ENCODE peak calls at places on chromosome 2, in six cellular contexts. X, U, F, T, H and W are unnamed samples.

GRCh38 chr2:201257381-201257940 is 2.9 kb upstream of the CASP8 start:
- DNase-seq in F (peak; percentile 31), T (peak; percentile 57), U (peak; percentile 42), H (no peak), X (peak; percentile 48), W (peak; percentile 57)

GRCh38 chr2:196170681-196171247 is 614 bp downstream of the STK17B start:
- DNase-seq in H (peak; percentile 69), X (peak; percentile 19), F (peak; percentile 45), U (peak; percentile 28), T (peak; percentile 30), W (peak; percentile 50)

GRCh38 chr2:137050949-137051348 is 285.6 kb downstream of the THSD7B start:
- DNase-seq in X (no peak), U (no peak), H (no peak), T (no peak), F (no peak), W (no peak)

GRCh38 chr2:203804070-203804469 is 63.5 kb upstream of the CTLA4 start:
- DNase-seq in H (peak; percentile 79), U (no peak), T (no peak), F (no peak), X (no peak), W (peak; percentile 72)

GRCh38 chr2:111116016-111116746 is 4.5 kb upstream of the BCL2L11 start:
- DNase-seq in F (no peak), X (no peak), H (no peak), T (peak; percentile 54), U (no peak), W (peak; percentile 78)

GRCh38 chr2:66470199-66470598 is 35.3 kb downstream of the MEIS1 start:
- DNase-seq in X (no peak), F (no peak), T (no peak), U (no peak), H (no peak), W (no peak)

GRCh38 chr2:241157841-241158545 is 7.7 kb downstream of the PPP1R7 start:
- DNase-seq in H (no peak), X (no peak), T (no peak), U (no peak), F (no peak), W (no peak)

GRCh38 chr2:192148620-192149321 is 46.0 kb downstream of the TMEFF2 start:
- DNase-seq in F (no peak), X (no peak), U (no peak), H (no peak), T (no peak), W (no peak)

GRCh38 chr2:195848119-195848899 is 191.3 kb downstream of the SLC39A10 start:
- DNase-seq in F (no peak), X (no peak), U (no peak), H (no peak), T (no peak), W (peak; percentile 11)

GRCh38 chr2:204437334-204437733 is 107.9 kb upstream of the PARD3B start:
- DNase-seq in H (no peak), F (no peak), U (no peak), X (no peak), T (no peak), W (no peak)

GRCh38 chr2:61562615-61563014 is 24.5 kb upstream of the XPO1 start:
- DNase-seq in T (no peak), F (no peak), U (no peak), H (no peak), X (no peak), W (no peak)

GRCh38 chr2:240457223-240458043 is 22.0 kb downstream of the GPC1 start:
- DNase-seq in X (no peak), H (no peak), T (no peak), F (peak; percentile 12), U (no peak), W (no peak)

GRCh38 chr2:235394278-235394828 is 99.5 kb upstream of the AGAP1 start:
- DNase-seq in T (no peak), F (no peak), U (no peak), X (no peak), H (no peak), W (no peak)

GRCh38 chr2:26946841-26947784 is 23.3 kb upstream of the MAPRE3 start:
- DNase-seq in F (peak; percentile 38), U (no peak), H (no peak), T (no peak), X (no peak), W (no peak)

GRCh38 chr2:240762249-240762648 is 57.8 kb downstream of the KIF1A start:
- DNase-seq in H (no peak), X (no peak), U (no peak), T (no peak), F (no peak), W (no peak)

GRCh38 chr2:134072973-134073490 is 180.8 kb upstream of the MGAT5 start:
- DNase-seq in F (no peak), U (no peak), T (no peak), X (no peak), H (no peak), W (no peak)

GRCh38 chr2:53403836-53404413 is 363.7 kb upstream of the CHAC2 start:
- DNase-seq in T (no peak), H (no peak), X (no peak), U (no peak), F (no peak), W (no peak)

GRCh38 chr2:131056204-131056975 is 36.9 kb downstream of the FAM168B start:
- DNase-seq in X (no peak), T (no peak), H (no peak), U (no peak), F (no peak), W (no peak)

GRCh38 chr2:237059155-237059875 is 26.4 kb upstream of the COPS8 start:
- DNase-seq in X (no peak), T (peak; percentile 79), F (no peak), H (no peak), U (no peak), W (peak; percentile 8)

GRCh38 chr2:28360742-28361293 is 31.8 kb upstream of the FOSL2 start:
- DNase-seq in H (no peak), T (no peak), U (no peak), X (no peak), F (peak; percentile 53), W (peak; percentile 55)

GRCh38 chr2:183532514-183532913 is 408.3 kb downstream of the NUP35 start:
- DNase-seq in X (no peak), T (no peak), F (no peak), U (no peak), H (no peak), W (no peak)

GRCh38 chr2:166862582-166863132 is 25.6 kb upstream of the XIRP2 start:
- DNase-seq in U (no peak), F (no peak), X (no peak), T (no peak), H (no peak), W (no peak)

GRCh38 chr2:40101076-40101688 is 322.1 kb upstream of the THUMPD2 start:
- DNase-seq in X (no peak), F (no peak), U (no peak), T (no peak), H (no peak), W (no peak)
- TF ChIP-seq CTCF in X (no peak), F (no peak), U (no peak), T (no peak), H (no peak), W (no peak)

GRCh38 chr2:55111230-55111569 is 60.9 kb upstream of the RTN4 start:
- DNase-seq in U (no peak), X (no peak), F (no peak), T (no peak), H (no peak), W (no peak)

GRCh38 chr2:55113976-55114564 is 63.8 kb upstream of the RTN4 start:
- DNase-seq in U (no peak), F (no peak), T (no peak), H (no peak), X (no peak), W (no peak)

GRCh38 chr2:55111570-55112228 is 61.4 kb upstream of the RTN4 start:
- DNase-seq in U (no peak), T (no peak), H (peak; percentile 94), F (peak; percentile 74), X (no peak), W (no peak)

GRCh38 chr2:55114597-55114996 is 64.3 kb upstream of the RTN4 start:
- DNase-seq in F (no peak), U (no peak), H (no peak), X (no peak), T (no peak), W (no peak)

DNA sequence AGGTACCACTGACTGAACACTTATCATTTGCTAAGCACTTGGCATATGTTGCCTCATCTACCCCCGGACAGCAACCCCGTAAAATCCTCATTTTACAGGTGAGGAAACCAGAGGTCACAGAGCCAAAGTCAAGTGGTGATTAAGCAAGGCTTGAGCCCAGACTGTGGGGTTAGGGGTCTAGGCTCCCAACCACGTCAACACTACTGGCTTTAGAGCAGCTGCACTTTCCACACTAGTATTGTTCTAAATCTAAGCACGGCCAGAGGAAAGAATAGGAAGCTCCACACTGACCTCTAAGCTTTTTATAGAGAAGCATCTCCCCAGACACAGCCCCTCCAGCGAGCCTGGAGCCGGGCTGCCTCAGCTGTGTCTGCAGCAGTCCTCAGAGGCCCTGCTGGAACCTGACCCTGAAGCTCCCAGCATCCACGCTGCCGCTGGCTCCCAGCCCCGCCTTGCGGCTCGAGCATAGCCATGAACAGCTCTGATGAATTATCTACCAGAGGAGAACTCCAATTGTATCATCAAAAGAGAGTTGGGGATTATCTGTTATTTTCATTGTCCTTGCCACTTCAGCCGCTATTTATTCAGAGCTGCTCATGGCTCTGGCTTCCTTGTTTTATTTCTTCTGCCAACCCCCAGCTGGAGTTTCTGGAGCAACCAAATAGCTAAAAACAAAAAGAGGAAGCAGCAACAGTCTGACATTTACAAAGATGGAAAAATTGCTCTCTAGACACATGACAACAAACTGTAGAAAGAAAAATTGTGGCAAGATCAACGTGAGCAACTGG is 62.2 kb upstream of the RTN4 start:
- DNase-seq in F (peak; percentile 86), U (no peak), H (peak; percentile 92), T (no peak), X (no peak), W (no peak)
- TF ChIP-seq CTCF in F (no peak), U (no peak), H (no peak), T (no peak), X (no peak), W (no peak)

DNA sequence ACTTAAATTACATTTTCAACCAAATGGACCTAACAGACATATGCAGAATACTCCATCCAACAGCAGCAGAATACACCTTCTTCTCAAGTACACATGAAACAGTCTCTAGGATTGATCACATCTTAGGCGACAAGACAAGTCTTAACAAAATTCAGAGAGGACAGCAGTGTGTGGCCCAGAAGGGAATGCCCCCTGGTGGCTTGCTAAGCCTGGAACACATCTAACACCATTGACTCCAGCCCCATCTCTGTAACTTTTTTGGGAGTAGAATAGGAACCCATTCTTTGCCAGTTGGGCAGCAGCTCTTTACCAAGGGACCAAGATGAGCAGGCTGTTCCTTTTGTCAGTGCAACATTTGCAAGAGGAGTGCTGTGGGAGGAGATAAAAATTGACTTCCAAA is 249.9 kb downstream of the PLCL1 start:
- DNase-seq in U (peak; percentile 27), F (no peak), H (no peak), X (peak; percentile 47), T (peak; percentile 35), W (peak; percentile 65)
- TF ChIP-seq CTCF in U (peak; percentile 42), F (peak; percentile 50), H (peak; percentile 22), X (no peak), T (peak; percentile 28), W (peak; percentile 57)

GRCh38 chr2:112959109-112959591 is 18.7 kb upstream of the IL36G start:
- DNase-seq in F (no peak), T (no peak), X (peak; percentile 9), U (no peak), H (no peak), W (no peak)
- TF ChIP-seq CTCF in F (no peak), T (peak; percentile 17), X (peak; percentile 18), U (peak; percentile 38), H (no peak), W (peak; percentile 50)

GRCh38 chr2:153543639-153544071 is 65.1 kb upstream of the RPRM start:
- DNase-seq in F (no peak), U (no peak), T (no peak), H (no peak), X (no peak), W (peak; percentile 4)
- TF ChIP-seq CTCF in F (no peak), U (no peak), T (no peak), H (no peak), X (no peak), W (no peak)